ENCODE peak calls at places on chromosomes 3 and 15, in eight cellular contexts. One of them, this sample, is unnamed.

GRCh38 chr3:113485161-113485609 is 29.8 kb downstream of the SPICE1 start:
- DNase-seq in heart left ventricle: no peak
- DNase-seq in AG04450: no peak
- DNase-seq in cardiac fibroblast: no peak
- DNase-seq in kidney glomerular epithelial cell: no peak
- DNase-seq in neuronal stem cell: no peak
- DNase-seq in RWPE1: no peak
- DNase-seq in activated T-helper 1 cell treated with Interleukin-2 at 50 U/mL for 16 hours: no peak
- DNase-seq in this sample: no peak

GRCh38 chr15:72740202-72740601 is 43.4 kb downstream of the ADPGK start:
- DNase-seq in heart left ventricle: no peak
- DNase-seq in AG04450: no peak
- DNase-seq in cardiac fibroblast: no peak
- DNase-seq in kidney glomerular epithelial cell: no peak
- DNase-seq in neuronal stem cell: no peak
- DNase-seq in RWPE1: no peak
- DNase-seq in activated T-helper 1 cell treated with Interleukin-2 at 50 U/mL for 16 hours: no peak
- DNase-seq in this sample: no peak

GRCh38 chr3:117622130-117622841 is 912.7 kb downstream of the TUSC7 start:
- DNase-seq in heart left ventricle: no peak
- DNase-seq in AG04450: peak; percentile 60
- DNase-seq in cardiac fibroblast: peak; percentile 87
- DNase-seq in kidney glomerular epithelial cell: peak; percentile 86
- DNase-seq in neuronal stem cell: no peak
- DNase-seq in RWPE1: peak; percentile 74
- DNase-seq in activated T-helper 1 cell treated with Interleukin-2 at 50 U/mL for 16 hours: no peak
- DNase-seq in this sample: no peak

GRCh38 chr15:22961661-22962221 is 18.4 kb downstream of the CYFIP1 start:
- DNase-seq in heart left ventricle: peak; percentile 22
- DNase-seq in AG04450: no peak
- DNase-seq in cardiac fibroblast: peak; percentile 32
- DNase-seq in kidney glomerular epithelial cell: no peak
- DNase-seq in neuronal stem cell: no peak
- DNase-seq in RWPE1: no peak
- DNase-seq in activated T-helper 1 cell treated with Interleukin-2 at 50 U/mL for 16 hours: no peak
- DNase-seq in this sample: no peak

GRCh38 chr3:78139166-78139565 is 1099.3 kb downstream of the ROBO2 start:
- DNase-seq in heart left ventricle: no peak
- DNase-seq in AG04450: peak; percentile 16
- DNase-seq in cardiac fibroblast: peak; percentile 58
- DNase-seq in kidney glomerular epithelial cell: peak; percentile 63
- DNase-seq in neuronal stem cell: no peak
- DNase-seq in RWPE1: no peak
- DNase-seq in activated T-helper 1 cell treated with Interleukin-2 at 50 U/mL for 16 hours: no peak
- DNase-seq in this sample: no peak

GRCh38 chr3:156218353-156218744 is 98.0 kb downstream of the KCNAB1 start:
- DNase-seq in heart left ventricle: no peak
- DNase-seq in AG04450: no peak
- DNase-seq in cardiac fibroblast: peak; percentile 81
- DNase-seq in kidney glomerular epithelial cell: no peak
- DNase-seq in neuronal stem cell: no peak
- DNase-seq in RWPE1: no peak
- DNase-seq in activated T-helper 1 cell treated with Interleukin-2 at 50 U/mL for 16 hours: no peak
- DNase-seq in this sample: no peak

GRCh38 chr3:173843060-173843459 is 445.5 kb downstream of the NLGN1 start:
- DNase-seq in heart left ventricle: no peak
- DNase-seq in AG04450: no peak
- DNase-seq in cardiac fibroblast: no peak
- DNase-seq in kidney glomerular epithelial cell: no peak
- DNase-seq in neuronal stem cell: no peak
- DNase-seq in RWPE1: no peak
- DNase-seq in activated T-helper 1 cell treated with Interleukin-2 at 50 U/mL for 16 hours: no peak
- DNase-seq in this sample: no peak

GRCh38 chr15:79124388-79124787 is 33.8 kb upstream of the RASGRF1 start:
- DNase-seq in heart left ventricle: no peak
- DNase-seq in AG04450: no peak
- DNase-seq in cardiac fibroblast: no peak
- DNase-seq in kidney glomerular epithelial cell: no peak
- DNase-seq in neuronal stem cell: no peak
- DNase-seq in RWPE1: no peak
- DNase-seq in activated T-helper 1 cell treated with Interleukin-2 at 50 U/mL for 16 hours: no peak
- DNase-seq in this sample: no peak

GRCh38 chr15:58432421-58432820 is 630 bp downstream of the LIPC start:
- DNase-seq in heart left ventricle: no peak
- DNase-seq in AG04450: no peak
- DNase-seq in cardiac fibroblast: peak; percentile 36
- DNase-seq in kidney glomerular epithelial cell: no peak
- DNase-seq in neuronal stem cell: no peak
- DNase-seq in RWPE1: no peak
- DNase-seq in activated T-helper 1 cell treated with Interleukin-2 at 50 U/mL for 16 hours: no peak
- DNase-seq in this sample: no peak

GRCh38 chr15:64697911-64698369 is 77.4 kb downstream of the RBPMS2 start:
- DNase-seq in heart left ventricle: no peak
- DNase-seq in AG04450: no peak
- DNase-seq in cardiac fibroblast: peak; percentile 46
- DNase-seq in kidney glomerular epithelial cell: peak; percentile 25
- DNase-seq in neuronal stem cell: no peak
- DNase-seq in RWPE1: peak; percentile 62
- DNase-seq in activated T-helper 1 cell treated with Interleukin-2 at 50 U/mL for 16 hours: no peak
- DNase-seq in this sample: peak; percentile 75

GRCh38 chr15:71588746-71589145 is 221.6 kb upstream of the NR2E3 start:
- DNase-seq in heart left ventricle: no peak
- DNase-seq in AG04450: peak; percentile 32
- DNase-seq in cardiac fibroblast: peak; percentile 68
- DNase-seq in kidney glomerular epithelial cell: peak; percentile 72
- DNase-seq in neuronal stem cell: no peak
- DNase-seq in RWPE1: peak; percentile 73
- DNase-seq in activated T-helper 1 cell treated with Interleukin-2 at 50 U/mL for 16 hours: no peak
- DNase-seq in this sample: no peak

GRCh38 chr15:76345880-76346665 is 9.5 kb downstream of the ISL2 start:
- DNase-seq in heart left ventricle: no peak
- DNase-seq in AG04450: no peak
- DNase-seq in cardiac fibroblast: no peak
- DNase-seq in kidney glomerular epithelial cell: no peak
- DNase-seq in neuronal stem cell: no peak
- DNase-seq in RWPE1: peak; percentile 38
- DNase-seq in activated T-helper 1 cell treated with Interleukin-2 at 50 U/mL for 16 hours: no peak
- DNase-seq in this sample: no peak

GRCh38 chr3:42024578-42025387 is 62.9 kb upstream of the ULK4 start:
- DNase-seq in heart left ventricle: no peak
- DNase-seq in AG04450: no peak
- DNase-seq in cardiac fibroblast: peak; percentile 25
- DNase-seq in kidney glomerular epithelial cell: peak; percentile 64
- DNase-seq in neuronal stem cell: no peak
- DNase-seq in RWPE1: no peak
- DNase-seq in activated T-helper 1 cell treated with Interleukin-2 at 50 U/mL for 16 hours: no peak
- DNase-seq in this sample: no peak

GRCh38 chr15:40846846-40847224 is 3.0 kb downstream of the SPINT1 start:
- DNase-seq in heart left ventricle: no peak
- DNase-seq in AG04450: no peak
- DNase-seq in cardiac fibroblast: no peak
- DNase-seq in kidney glomerular epithelial cell: no peak
- DNase-seq in neuronal stem cell: no peak
- DNase-seq in RWPE1: no peak
- DNase-seq in activated T-helper 1 cell treated with Interleukin-2 at 50 U/mL for 16 hours: no peak
- DNase-seq in this sample: no peak

GRCh38 chr15:89221543-89221942 is at the start of gene RLBP1:
- DNase-seq in heart left ventricle: no peak
- DNase-seq in AG04450: no peak
- DNase-seq in cardiac fibroblast: no peak
- DNase-seq in kidney glomerular epithelial cell: no peak
- DNase-seq in neuronal stem cell: no peak
- DNase-seq in RWPE1: peak; percentile 48
- DNase-seq in activated T-helper 1 cell treated with Interleukin-2 at 50 U/mL for 16 hours: no peak
- DNase-seq in this sample: no peak

GRCh38 chr3:11136116-11136515 is 18.2 kb upstream of the HRH1 start:
- DNase-seq in heart left ventricle: no peak
- DNase-seq in AG04450: no peak
- DNase-seq in cardiac fibroblast: peak; percentile 52
- DNase-seq in kidney glomerular epithelial cell: no peak
- DNase-seq in neuronal stem cell: no peak
- DNase-seq in RWPE1: no peak
- DNase-seq in activated T-helper 1 cell treated with Interleukin-2 at 50 U/mL for 16 hours: no peak
- DNase-seq in this sample: no peak

GRCh38 chr3:188338081-188338480 is 184.1 kb downstream of the LPP start:
- DNase-seq in heart left ventricle: no peak
- DNase-seq in AG04450: no peak
- DNase-seq in cardiac fibroblast: peak; percentile 51
- DNase-seq in kidney glomerular epithelial cell: no peak
- DNase-seq in neuronal stem cell: no peak
- DNase-seq in RWPE1: no peak
- DNase-seq in activated T-helper 1 cell treated with Interleukin-2 at 50 U/mL for 16 hours: no peak
- DNase-seq in this sample: no peak

GRCh38 chr3:127073931-127074820 is 91.3 kb downstream of the PLXNA1 start:
- DNase-seq in heart left ventricle: peak; percentile 31
- DNase-seq in AG04450: no peak
- DNase-seq in cardiac fibroblast: peak; percentile 25
- DNase-seq in kidney glomerular epithelial cell: no peak
- DNase-seq in neuronal stem cell: no peak
- DNase-seq in RWPE1: peak; percentile 26
- DNase-seq in activated T-helper 1 cell treated with Interleukin-2 at 50 U/mL for 16 hours: no peak
- DNase-seq in this sample: no peak

GRCh38 chr3:58577269-58577821 is at the start of gene FAM107A:
- DNase-seq in heart left ventricle: no peak
- DNase-seq in AG04450: no peak
- DNase-seq in cardiac fibroblast: peak; percentile 80
- DNase-seq in kidney glomerular epithelial cell: no peak
- DNase-seq in neuronal stem cell: no peak
- DNase-seq in RWPE1: no peak
- DNase-seq in activated T-helper 1 cell treated with Interleukin-2 at 50 U/mL for 16 hours: no peak
- DNase-seq in this sample: no peak

GRCh38 chr3:172086071-172086470 is 46.7 kb downstream of the FNDC3B start:
- DNase-seq in heart left ventricle: no peak
- DNase-seq in AG04450: no peak
- DNase-seq in cardiac fibroblast: no peak
- DNase-seq in kidney glomerular epithelial cell: no peak
- DNase-seq in neuronal stem cell: no peak
- DNase-seq in RWPE1: no peak
- DNase-seq in activated T-helper 1 cell treated with Interleukin-2 at 50 U/mL for 16 hours: no peak
- DNase-seq in this sample: no peak

GRCh38 chr3:57109437-57110199 is 49.2 kb downstream of the SPATA12 start:
- DNase-seq in heart left ventricle: no peak
- DNase-seq in AG04450: no peak
- DNase-seq in cardiac fibroblast: no peak
- DNase-seq in kidney glomerular epithelial cell: no peak
- DNase-seq in neuronal stem cell: no peak
- DNase-seq in RWPE1: no peak
- DNase-seq in activated T-helper 1 cell treated with Interleukin-2 at 50 U/mL for 16 hours: no peak
- DNase-seq in this sample: no peak

GRCh38 chr3:196666001-196666867 is 26.7 kb downstream of the NRROS start:
- DNase-seq in heart left ventricle: no peak
- DNase-seq in AG04450: no peak
- DNase-seq in cardiac fibroblast: peak; percentile 72
- DNase-seq in kidney glomerular epithelial cell: no peak
- DNase-seq in neuronal stem cell: peak; percentile 85
- DNase-seq in RWPE1: peak; percentile 46
- DNase-seq in activated T-helper 1 cell treated with Interleukin-2 at 50 U/mL for 16 hours: no peak
- DNase-seq in this sample: no peak

GRCh38 chr15:40956543-40956982 is 3.3 kb downstream of the CHAC1 start:
- DNase-seq in heart left ventricle: no peak
- DNase-seq in AG04450: no peak
- DNase-seq in cardiac fibroblast: no peak
- DNase-seq in kidney glomerular epithelial cell: no peak
- DNase-seq in neuronal stem cell: no peak
- DNase-seq in RWPE1: no peak
- DNase-seq in activated T-helper 1 cell treated with Interleukin-2 at 50 U/mL for 16 hours: no peak
- DNase-seq in this sample: no peak

GRCh38 chr3:187986514-187986934 is 167.4 kb upstream of the LPP start:
- DNase-seq in heart left ventricle: no peak
- DNase-seq in AG04450: peak; percentile 55
- DNase-seq in cardiac fibroblast: peak; percentile 94
- DNase-seq in kidney glomerular epithelial cell: peak; percentile 89
- DNase-seq in neuronal stem cell: no peak
- DNase-seq in RWPE1: peak; percentile 80
- DNase-seq in activated T-helper 1 cell treated with Interleukin-2 at 50 U/mL for 16 hours: no peak
- DNase-seq in this sample: peak; percentile 63

GRCh38 chr15:58447244-58448010 is 15.6 kb downstream of the LIPC start:
- DNase-seq in heart left ventricle: no peak
- DNase-seq in AG04450: no peak
- DNase-seq in cardiac fibroblast: peak; percentile 93
- DNase-seq in kidney glomerular epithelial cell: no peak
- DNase-seq in neuronal stem cell: no peak
- DNase-seq in RWPE1: no peak
- DNase-seq in activated T-helper 1 cell treated with Interleukin-2 at 50 U/mL for 16 hours: no peak
- DNase-seq in this sample: no peak

GRCh38 chr15:56739474-56739873 is 6.2 kb upstream of the ZNF280D start:
- DNase-seq in heart left ventricle: no peak
- DNase-seq in AG04450: no peak
- DNase-seq in cardiac fibroblast: no peak
- DNase-seq in kidney glomerular epithelial cell: no peak
- DNase-seq in neuronal stem cell: no peak
- DNase-seq in RWPE1: no peak
- DNase-seq in activated T-helper 1 cell treated with Interleukin-2 at 50 U/mL for 16 hours: no peak
- DNase-seq in this sample: no peak

GRCh38 chr3:14352002-14352627 is 50.3 kb upstream of the SLC6A6 start:
- DNase-seq in heart left ventricle: no peak
- DNase-seq in AG04450: no peak
- DNase-seq in cardiac fibroblast: peak; percentile 34
- DNase-seq in kidney glomerular epithelial cell: no peak
- DNase-seq in neuronal stem cell: no peak
- DNase-seq in RWPE1: no peak
- DNase-seq in activated T-helper 1 cell treated with Interleukin-2 at 50 U/mL for 16 hours: no peak
- DNase-seq in this sample: no peak

GRCh38 chr3:38130631-38131065 is 6.3 kb downstream of the ACAA1 start:
- DNase-seq in heart left ventricle: peak; percentile 41
- DNase-seq in AG04450: no peak
- DNase-seq in cardiac fibroblast: no peak
- DNase-seq in kidney glomerular epithelial cell: no peak
- DNase-seq in neuronal stem cell: no peak
- DNase-seq in RWPE1: no peak
- DNase-seq in activated T-helper 1 cell treated with Interleukin-2 at 50 U/mL for 16 hours: no peak
- DNase-seq in this sample: no peak

GRCh38 chr3:177516130-177517011 is 319.1 kb upstream of the TBL1XR1 start:
- DNase-seq in heart left ventricle: no peak
- DNase-seq in AG04450: peak; percentile 81
- DNase-seq in cardiac fibroblast: peak; percentile 81
- DNase-seq in kidney glomerular epithelial cell: peak; percentile 96
- DNase-seq in neuronal stem cell: peak; percentile 67
- DNase-seq in RWPE1: no peak
- DNase-seq in activated T-helper 1 cell treated with Interleukin-2 at 50 U/mL for 16 hours: no peak
- DNase-seq in this sample: no peak

GRCh38 chr3:184562875-184563568 is 1.4 kb downstream of the EPHB3 start:
- DNase-seq in heart left ventricle: peak; percentile 68
- DNase-seq in AG04450: no peak
- DNase-seq in cardiac fibroblast: no peak
- DNase-seq in kidney glomerular epithelial cell: no peak
- DNase-seq in neuronal stem cell: no peak
- DNase-seq in RWPE1: no peak
- DNase-seq in activated T-helper 1 cell treated with Interleukin-2 at 50 U/mL for 16 hours: no peak
- DNase-seq in this sample: no peak

GRCh38 chr3:129182390-129183180 is 1.1 kb downstream of the CNBP start:
- DNase-seq in heart left ventricle: no peak
- DNase-seq in AG04450: no peak
- DNase-seq in cardiac fibroblast: peak; percentile 51
- DNase-seq in kidney glomerular epithelial cell: peak; percentile 30
- DNase-seq in neuronal stem cell: no peak
- DNase-seq in RWPE1: peak; percentile 24
- DNase-seq in activated T-helper 1 cell treated with Interleukin-2 at 50 U/mL for 16 hours: no peak
- DNase-seq in this sample: no peak

GRCh38 chr3:52521881-52522650 is 11.6 kb downstream of the NT5DC2 start:
- DNase-seq in heart left ventricle: peak; percentile 62
- DNase-seq in AG04450: no peak
- DNase-seq in cardiac fibroblast: no peak
- DNase-seq in kidney glomerular epithelial cell: no peak
- DNase-seq in neuronal stem cell: no peak
- DNase-seq in RWPE1: no peak
- DNase-seq in activated T-helper 1 cell treated with Interleukin-2 at 50 U/mL for 16 hours: no peak
- DNase-seq in this sample: no peak